ENCODE peak calls at places on chromosomes 7 and 10, in eight cellular contexts. One of them, this sample, is unnamed.

GRCh38 chr10:77479586-77479985 is 158.0 kb downstream of the KCNMA1 start:
- DNase-seq in activated T-cell treated with anti-CD3 and anti-CD28 coated beads, Interleukin-2, amount 50 U/mL, for 48 hours: no peak
- DNase-seq in Ammon's horn: no peak
- DNase-seq in GM20000: no peak
- DNase-seq in GM10248: no peak
- DNase-seq in activated T-helper 1 cell treated with anti-CD3 and anti-CD28 coated beads, Interleukin-2, amount 50 U/mL, for 16 hours: no peak
- DNase-seq in fibroblast of mammary gland: no peak
- DNase-seq in dorsolateral prefrontal cortex: no peak
- DNase-seq in this sample: no peak

GRCh38 chr7:10483671-10484070 is 490.0 kb upstream of the PHF14 start:
- DNase-seq in activated T-cell treated with anti-CD3 and anti-CD28 coated beads, Interleukin-2, amount 50 U/mL, for 48 hours: no peak
- DNase-seq in Ammon's horn: no peak
- DNase-seq in GM20000: no peak
- DNase-seq in GM10248: no peak
- DNase-seq in activated T-helper 1 cell treated with anti-CD3 and anti-CD28 coated beads, Interleukin-2, amount 50 U/mL, for 16 hours: no peak
- DNase-seq in fibroblast of mammary gland: no peak
- DNase-seq in dorsolateral prefrontal cortex: no peak
- DNase-seq in this sample: no peak

GRCh38 chr10:94623572-94623971 is 60.0 kb upstream of the CYP2C18 start:
- DNase-seq in activated T-cell treated with anti-CD3 and anti-CD28 coated beads, Interleukin-2, amount 50 U/mL, for 48 hours: no peak
- DNase-seq in Ammon's horn: no peak
- DNase-seq in GM20000: no peak
- DNase-seq in GM10248: no peak
- DNase-seq in activated T-helper 1 cell treated with anti-CD3 and anti-CD28 coated beads, Interleukin-2, amount 50 U/mL, for 16 hours: no peak
- DNase-seq in fibroblast of mammary gland: no peak
- DNase-seq in dorsolateral prefrontal cortex: no peak
- DNase-seq in this sample: no peak

GRCh38 chr7:94529516-94529915 is 19.9 kb downstream of the CASD1 start:
- DNase-seq in activated T-cell treated with anti-CD3 and anti-CD28 coated beads, Interleukin-2, amount 50 U/mL, for 48 hours: no peak
- DNase-seq in Ammon's horn: no peak
- DNase-seq in GM20000: no peak
- DNase-seq in GM10248: no peak
- DNase-seq in activated T-helper 1 cell treated with anti-CD3 and anti-CD28 coated beads, Interleukin-2, amount 50 U/mL, for 16 hours: no peak
- DNase-seq in fibroblast of mammary gland: peak
- DNase-seq in dorsolateral prefrontal cortex: no peak
- DNase-seq in this sample: peak

GRCh38 chr7:99004216-99004615 is 125.9 kb downstream of the TRRAP start:
- DNase-seq in activated T-cell treated with anti-CD3 and anti-CD28 coated beads, Interleukin-2, amount 50 U/mL, for 48 hours: peak
- DNase-seq in Ammon's horn: no peak
- DNase-seq in GM20000: no peak
- DNase-seq in GM10248: no peak
- DNase-seq in activated T-helper 1 cell treated with anti-CD3 and anti-CD28 coated beads, Interleukin-2, amount 50 U/mL, for 16 hours: no peak
- DNase-seq in fibroblast of mammary gland: peak
- DNase-seq in dorsolateral prefrontal cortex: no peak
- DNase-seq in this sample: peak

GRCh38 chr7:37920305-37920618 is 178 bp upstream of the EPDR1 start:
- DNase-seq in activated T-cell treated with anti-CD3 and anti-CD28 coated beads, Interleukin-2, amount 50 U/mL, for 48 hours: no peak
- DNase-seq in Ammon's horn: no peak
- DNase-seq in GM20000: no peak
- DNase-seq in GM10248: no peak
- DNase-seq in activated T-helper 1 cell treated with anti-CD3 and anti-CD28 coated beads, Interleukin-2, amount 50 U/mL, for 16 hours: no peak
- DNase-seq in fibroblast of mammary gland: no peak
- DNase-seq in dorsolateral prefrontal cortex: no peak
- DNase-seq in this sample: no peak

GRCh38 chr10:154348-154747 is 19.1 kb downstream of the ZMYND11 start:
- DNase-seq in activated T-cell treated with anti-CD3 and anti-CD28 coated beads, Interleukin-2, amount 50 U/mL, for 48 hours: peak
- DNase-seq in Ammon's horn: no peak
- DNase-seq in GM20000: no peak
- DNase-seq in GM10248: no peak
- DNase-seq in activated T-helper 1 cell treated with anti-CD3 and anti-CD28 coated beads, Interleukin-2, amount 50 U/mL, for 16 hours: no peak
- DNase-seq in fibroblast of mammary gland: peak
- DNase-seq in dorsolateral prefrontal cortex: no peak
- DNase-seq in this sample: peak

GRCh38 chr10:114753126-114753525 is 68.5 kb upstream of the FHIP2A start:
- DNase-seq in activated T-cell treated with anti-CD3 and anti-CD28 coated beads, Interleukin-2, amount 50 U/mL, for 48 hours: no peak
- DNase-seq in Ammon's horn: no peak
- DNase-seq in GM20000: no peak
- DNase-seq in GM10248: no peak
- DNase-seq in activated T-helper 1 cell treated with anti-CD3 and anti-CD28 coated beads, Interleukin-2, amount 50 U/mL, for 16 hours: no peak
- DNase-seq in fibroblast of mammary gland: peak
- DNase-seq in dorsolateral prefrontal cortex: no peak
- DNase-seq in this sample: peak

GRCh38 chr7:149248777-149249176 is 9.3 kb downstream of the ZNF212 start:
- DNase-seq in activated T-cell treated with anti-CD3 and anti-CD28 coated beads, Interleukin-2, amount 50 U/mL, for 48 hours: peak
- DNase-seq in Ammon's horn: no peak
- DNase-seq in GM20000: no peak
- DNase-seq in GM10248: no peak
- DNase-seq in activated T-helper 1 cell treated with anti-CD3 and anti-CD28 coated beads, Interleukin-2, amount 50 U/mL, for 16 hours: no peak
- DNase-seq in fibroblast of mammary gland: no peak
- DNase-seq in dorsolateral prefrontal cortex: no peak
- DNase-seq in this sample: no peak

GRCh38 chr7:30511973-30512662 is 7.5 kb upstream of the GGCT start:
- DNase-seq in activated T-cell treated with anti-CD3 and anti-CD28 coated beads, Interleukin-2, amount 50 U/mL, for 48 hours: no peak
- DNase-seq in Ammon's horn: no peak
- DNase-seq in GM20000: no peak
- DNase-seq in GM10248: no peak
- DNase-seq in activated T-helper 1 cell treated with anti-CD3 and anti-CD28 coated beads, Interleukin-2, amount 50 U/mL, for 16 hours: no peak
- DNase-seq in fibroblast of mammary gland: no peak
- DNase-seq in dorsolateral prefrontal cortex: no peak
- DNase-seq in this sample: no peak

GRCh38 chr10:30029164-30029889 is 30.1 kb downstream of the JCAD start:
- DNase-seq in activated T-cell treated with anti-CD3 and anti-CD28 coated beads, Interleukin-2, amount 50 U/mL, for 48 hours: no peak
- DNase-seq in Ammon's horn: no peak
- DNase-seq in GM20000: no peak
- DNase-seq in GM10248: no peak
- DNase-seq in activated T-helper 1 cell treated with anti-CD3 and anti-CD28 coated beads, Interleukin-2, amount 50 U/mL, for 16 hours: no peak
- DNase-seq in fibroblast of mammary gland: no peak
- DNase-seq in dorsolateral prefrontal cortex: no peak
- DNase-seq in this sample: no peak

GRCh38 chr10:29470355-29470705 is 164.4 kb downstream of the SVIL start:
- DNase-seq in activated T-cell treated with anti-CD3 and anti-CD28 coated beads, Interleukin-2, amount 50 U/mL, for 48 hours: peak
- DNase-seq in Ammon's horn: no peak
- DNase-seq in GM20000: no peak
- DNase-seq in GM10248: no peak
- DNase-seq in activated T-helper 1 cell treated with anti-CD3 and anti-CD28 coated beads, Interleukin-2, amount 50 U/mL, for 16 hours: no peak
- DNase-seq in fibroblast of mammary gland: peak
- DNase-seq in dorsolateral prefrontal cortex: no peak
- DNase-seq in this sample: no peak

This sample was measured in AG10803.